ENCODE peak calls at places on chromosomes 4 and X, in nine cellular contexts. M is HTR-8/SVneo, W is left cardiac atrium, F is tibial nerve, S is NCI-H69, H is GM18507, E is T-helper 2 cell, L is fibroblast of villous mesenchyme, B is left colon. A is an unnamed sample.
A peak's percentile ranks its signal among the peaks of the same experiment; 100 is the strongest.

GRCh38 chrX:37686348-37686736 is 751 bp downstream of the XK start:
- DNase-seq in M (no peak), W (no peak), F (no peak), S (peak; percentile 55), H (no peak), E (no peak), L (no peak), B (no peak), A (no peak)

GRCh38 chr4:7763788-7764187 is 175.9 kb downstream of the AFAP1 start:
- DNase-seq in M (peak; percentile 33), W (peak; percentile 15), F (no peak), S (no peak), H (no peak), E (no peak), L (no peak), B (no peak), A (no peak)

GRCh38 chrX:29911673-29912072 is 303.7 kb upstream of the MAGEB2 start:
- DNase-seq in M (no peak), W (no peak), F (no peak), S (no peak), H (no peak), E (no peak), L (no peak), B (no peak), A (no peak)

GRCh38 chrX:43121637-43122036 is 343.7 kb upstream of the PPP1R2C start:
- DNase-seq in M (no peak), W (no peak), F (no peak), S (no peak), H (no peak), E (peak; percentile 8), L (peak; percentile 9), B (no peak), A (no peak)

GRCh38 chrX:27439771-27440170 is 23.4 kb downstream of the PPP4R3C start:
- DNase-seq in M (no peak), W (no peak), F (no peak), S (no peak), H (no peak), E (no peak), L (no peak), B (no peak), A (no peak)

GRCh38 chr4:15469402-15470148 is at the start of gene CC2D2A:
- DNase-seq in M (peak; percentile 33), W (no peak), F (no peak), S (peak; percentile 46), H (no peak), E (no peak), L (peak; percentile 64), B (no peak), A (no peak)

GRCh38 chrX:1596676-1597344 is 5.4 kb downstream of the AKAP17A start:
- DNase-seq in M (no peak), W (no peak), F (peak; percentile 3), S (no peak), H (no peak), E (no peak), L (no peak), B (no peak), A (no peak)

GRCh38 chr4:7647932-7648812 is 213.4 kb upstream of the PSAPL1 start:
- DNase-seq in M (peak; percentile 82), W (no peak), F (no peak), S (no peak), H (no peak), E (no peak), L (peak; percentile 64), B (peak; percentile 43), A (no peak)

GRCh38 chr4:40349561-40350198 is 14.5 kb downstream of the CHRNA9 start:
- DNase-seq in M (no peak), W (no peak), F (no peak), S (peak; percentile 75), H (no peak), E (no peak), L (no peak), B (no peak), A (no peak)

GRCh38 chr4:13529130-13529919 is 15.0 kb downstream of the NKX3-2 start:
- DNase-seq in M (no peak), W (no peak), F (no peak), S (peak; percentile 59), H (no peak), E (no peak), L (no peak), B (no peak), A (no peak)

GRCh38 chrX:23919706-23920320 is 12.0 kb downstream of the CXorf58 start:
- DNase-seq in M (no peak), W (no peak), F (no peak), S (no peak), H (no peak), E (no peak), L (peak; percentile 5), B (no peak), A (no peak)

GRCh38 chr4:54192811-54193210 is 36.3 kb upstream of the PDGFRA start:
- DNase-seq in M (no peak), W (no peak), F (no peak), S (no peak), H (no peak), E (no peak), L (no peak), B (no peak), A (no peak)

GRCh38 chr4:153222162-153222789 is 18.0 kb downstream of the TRIM2 start:
- DNase-seq in M (peak; percentile 73), W (peak; percentile 67), F (peak; percentile 20), S (peak; percentile 71), H (no peak), E (peak; percentile 77), L (peak; percentile 87), B (no peak), A (no peak)

GRCh38 chr4:170581322-170581721 is 491.6 kb upstream of the AADAT start:
- DNase-seq in M (no peak), W (no peak), F (no peak), S (no peak), H (no peak), E (no peak), L (no peak), B (no peak), A (no peak)

GRCh38 chr4:3302164-3302785 is 9.5 kb downstream of the RGS12 start:
- DNase-seq in M (no peak), W (peak; percentile 54), F (no peak), S (no peak), H (no peak), E (peak; percentile 91), L (no peak), B (no peak), A (no peak)

GRCh38 chrX:112834976-112835375 is 5.7 kb downstream of the AMOT start:
- DNase-seq in M (no peak), W (no peak), F (no peak), S (peak; percentile 70), H (no peak), E (no peak), L (no peak), B (no peak), A (no peak)

GRCh38 chr4:11843927-11844326 is 415.2 kb upstream of the HS3ST1 start:
- DNase-seq in M (no peak), W (no peak), F (no peak), S (no peak), H (no peak), E (no peak), L (no peak), B (no peak), A (no peak)

GRCh38 chrX:129629837-129630236 is 24.9 kb downstream of the APLN start:
- DNase-seq in M (no peak), W (peak; percentile 35), F (no peak), S (no peak), H (no peak), E (no peak), L (no peak), B (no peak), A (no peak)

GRCh38 chr4:140233811-140234696 is 80.1 kb upstream of the MAML3 start:
- DNase-seq in M (peak; percentile 60), W (no peak), F (no peak), S (peak; percentile 69), H (no peak), E (peak; percentile 79), L (peak; percentile 83), B (no peak), A (no peak)

GRCh38 chrX:24097741-24098140 is 43.0 kb downstream of the EIF2S3 start:
- DNase-seq in M (no peak), W (no peak), F (no peak), S (no peak), H (no peak), E (no peak), L (no peak), B (no peak), A (no peak)

GRCh38 chr4:114217150-114217817 is 237.8 kb upstream of the ARSJ start:
- DNase-seq in M (no peak), W (no peak), F (no peak), S (peak; percentile 71), H (no peak), E (no peak), L (no peak), B (no peak), A (no peak)

GRCh38 chrX:134023851-134024281 is 38.5 kb upstream of the GPC3 start:
- DNase-seq in M (no peak), W (no peak), F (no peak), S (no peak), H (no peak), E (peak; percentile 7), L (no peak), B (no peak), A (no peak)

GRCh38 chrX:154125356-154126040 is 18.5 kb upstream of the OPN1LW start:
- DNase-seq in M (no peak), W (peak; percentile 42), F (no peak), S (no peak), H (no peak), E (no peak), L (no peak), B (no peak), A (no peak)

GRCh38 chr4:121791481-121791880 is 9.6 kb upstream of the EXOSC9 start:
- DNase-seq in M (no peak), W (no peak), F (no peak), S (no peak), H (no peak), E (no peak), L (peak; percentile 68), B (no peak), A (no peak)

GRCh38 chr4:126328914-126329313 is 1014.2 kb downstream of the FAT4 start:
- DNase-seq in M (no peak), W (no peak), F (no peak), S (no peak), H (no peak), E (no peak), L (no peak), B (no peak), A (no peak)

GRCh38 chr4:65399131-65399530 is 271.2 kb downstream of the EPHA5 start:
- DNase-seq in M (no peak), W (no peak), F (no peak), S (no peak), H (no peak), E (no peak), L (no peak), B (no peak), A (no peak)

GRCh38 chr4:94852601-94853000 is 94.8 kb downstream of the BMPR1B start:
- DNase-seq in M (no peak), W (no peak), F (no peak), S (no peak), H (no peak), E (no peak), L (no peak), B (no peak), A (no peak)

GRCh38 chr4:19983072-19983471 is 268.6 kb upstream of the SLIT2 start:
- DNase-seq in M (peak; percentile 21), W (no peak), F (no peak), S (no peak), H (no peak), E (no peak), L (peak; percentile 95), B (no peak), A (peak; percentile 38)

GRCh38 chr4:189500970-189501369 is 439.7 kb upstream of the FRG1 start:
- DNase-seq in M (no peak), W (no peak), F (no peak), S (no peak), H (no peak), E (no peak), L (no peak), B (no peak), A (no peak)

GRCh38 chr4:107472265-107472948 is 247.6 kb downstream of the PAPSS1 start:
- DNase-seq in M (no peak), W (no peak), F (no peak), S (no peak), H (no peak), E (no peak), L (no peak), B (no peak), A (no peak)

GRCh38 chrX:94751611-94752010 is 1077.6 kb downstream of the FAM133A start:
- DNase-seq in M (no peak), W (no peak), F (no peak), S (no peak), H (no peak), E (no peak), L (no peak), B (no peak), A (no peak)